ENCODE peak calls at places on chromosomes 13 and 19, in nine cellular contexts. J is suprapubic skin, L is H1, B is A549, U is upper lobe of left lung, P is transverse colon, G is ovary, F is tibial nerve, H is sigmoid colon. X is an unnamed sample.

GRCh38 chr13:99693812-99694211 is 192.5 kb downstream of the TM9SF2 start:
- DNase-seq in L (no peak), F (no peak), J (no peak), U (no peak), B (no peak), H (no peak), P (no peak), G (no peak), X (no peak)

GRCh38 chr13:113915012-113915763 is 51.3 kb upstream of the GAS6 start:
- DNase-seq in H (no peak), U (no peak), L (no peak), J (no peak), F (no peak), G (no peak), B (no peak), P (no peak), X (peak)

GRCh38 chr13:114002771-114003321 is 29.0 kb upstream of the C13orf46 start:
- DNase-seq in H (peak), P (no peak), B (no peak), L (no peak), G (no peak), J (peak), F (no peak), U (peak), X (no peak)

GRCh38 chr13:24228852-24229458 is 68.4 kb downstream of the SPATA13 start:
- DNase-seq in B (peak), F (peak), P (no peak), L (no peak), U (no peak), G (no peak), J (no peak), H (no peak), X (no peak)

GRCh38 chr19:48795855-48796142 is 15.0 kb downstream of the BCAT2 start:
- DNase-seq in J (no peak), P (peak), L (no peak), H (peak), F (no peak), B (no peak), G (peak), U (no peak), X (no peak)

GRCh38 chr19:2355168-2356035 is 4.7 kb upstream of the TMPRSS9 start:
- DNase-seq in L (no peak), G (no peak), P (no peak), F (no peak), B (no peak), H (no peak), J (no peak), U (peak), X (no peak)

GRCh38 chr13:97234742-97235141 is 12.6 kb downstream of the MBNL2 start:
- DNase-seq in B (no peak), G (no peak), P (peak), J (no peak), H (no peak), U (no peak), F (no peak), L (no peak), X (peak)

GRCh38 chr19:29567366-29567915 is 38.6 kb upstream of the POP4 start:
- DNase-seq in F (no peak), H (no peak), U (no peak), G (no peak), P (no peak), L (no peak), J (peak), B (no peak), X (no peak)

GRCh38 chr19:46607441-46607841 is 6.3 kb downstream of the CALM3 start:
- DNase-seq in P (peak), J (peak), F (no peak), B (no peak), G (no peak), U (no peak), L (no peak), H (peak), X (no peak)

GRCh38 chr19:30696514-30696913 is 324.3 kb downstream of the ZNF536 start:
- DNase-seq in B (peak), J (peak), U (peak), P (no peak), H (peak), L (peak), F (no peak), G (no peak), X (no peak)

GRCh38 chr13:73767191-73767741 is 366.9 kb downstream of the KLF12 start:
- DNase-seq in L (no peak), B (no peak), P (no peak), G (no peak), U (no peak), J (no peak), F (no peak), H (no peak), X (no peak)

GRCh38 chr19:46967578-46968018 is 52.0 kb upstream of the NPAS1 start:
- DNase-seq in B (no peak), U (no peak), F (peak), P (peak), H (no peak), J (no peak), G (no peak), L (no peak), X (peak)

GRCh38 chr13:36981156-36981743 is 17.9 kb downstream of the ALG5 start:
- DNase-seq in U (no peak), L (no peak), G (no peak), B (no peak), J (no peak), H (no peak), P (no peak), F (no peak), X (no peak)

GRCh38 chr19:38266981-38267597 is 2.7 kb downstream of the SPINT2 start:
- DNase-seq in B (peak), P (peak), U (no peak), F (no peak), H (no peak), G (no peak), J (no peak), L (no peak), X (no peak)

GRCh38 chr19:38266070-38266469 is 1.7 kb downstream of the SPINT2 start:
- DNase-seq in F (no peak), G (no peak), U (no peak), P (no peak), H (no peak), B (no peak), J (no peak), L (no peak), X (no peak)

GRCh38 chr19:38267780-38268430 is 3.5 kb downstream of the SPINT2 start:
- DNase-seq in J (no peak), B (peak), G (no peak), F (no peak), H (no peak), P (peak), L (no peak), U (no peak), X (peak)

GRCh38 chr19:38270587-38271167 is 6.3 kb downstream of the SPINT2 start:
- DNase-seq in H (no peak), U (no peak), F (no peak), J (no peak), G (no peak), P (no peak), L (no peak), B (peak), X (no peak)

GRCh38 chr19:38268539-38268938 is 4.2 kb downstream of the SPINT2 start:
- DNase-seq in F (no peak), J (no peak), H (no peak), U (no peak), P (no peak), L (no peak), B (no peak), G (no peak), X (no peak)
- H3K27ac ChIP-seq in F (peak), J (peak), H (no peak), U (peak), P (peak), L (no peak), B (peak), G (no peak), X (peak)

GRCh38 chr19:16887353-16888265 is 1.2 kb upstream of the F2RL3 start:
- DNase-seq in P (no peak), H (no peak), B (no peak), F (no peak), U (no peak), L (no peak), G (no peak), J (peak), X (no peak)
- TF ChIP-seq EP300 in P (no peak), H (no peak), B (no peak), F (no peak), U (no peak), L (no peak), G (no peak), J (no peak), X (no peak)

DNA sequence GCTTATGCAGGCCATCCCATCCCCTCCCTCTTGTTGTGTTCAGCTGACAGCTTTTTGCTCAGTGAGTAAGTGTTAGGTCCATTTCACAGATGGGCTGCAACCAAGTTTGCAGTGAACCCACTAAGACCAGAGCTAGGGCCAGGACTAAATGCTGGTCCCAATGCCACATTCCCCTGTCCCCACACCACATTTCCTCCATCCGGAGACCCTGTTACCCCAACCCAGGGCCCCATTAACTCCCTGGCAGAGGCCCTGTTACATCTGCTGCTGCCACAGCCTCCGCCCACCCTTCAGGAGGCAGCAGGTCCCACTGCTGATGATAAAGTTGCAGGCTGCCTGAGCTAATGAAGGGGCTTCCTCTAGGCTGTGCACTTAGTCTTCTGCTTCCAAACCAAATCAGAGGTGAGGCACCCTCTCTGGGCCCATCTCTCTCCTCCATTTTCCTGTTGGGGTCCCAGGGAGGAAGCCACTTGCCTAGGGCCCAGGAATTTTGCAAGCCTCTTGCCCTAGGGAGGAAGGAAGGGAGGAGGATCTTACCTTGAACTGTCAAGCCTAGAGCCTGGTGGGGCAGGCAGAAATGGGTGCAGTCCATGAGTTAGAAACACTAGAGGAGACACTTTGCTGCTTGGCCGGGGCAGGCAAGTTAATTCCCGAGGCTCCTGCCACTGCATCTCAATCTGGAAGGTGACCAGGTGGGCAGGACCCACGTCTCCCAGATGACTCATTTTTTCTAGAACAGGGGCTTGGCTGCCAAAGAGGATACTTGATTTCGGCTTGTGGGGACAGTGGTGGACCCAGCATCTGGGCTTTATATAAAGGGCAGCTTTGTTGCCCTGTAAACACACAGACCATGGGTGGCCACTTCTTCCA is 3.4 kb upstream of the USF2 start:
- DNase-seq in H (peak), L (no peak), P (peak), F (no peak), J (peak), B (no peak), G (no peak), U (no peak), X (peak)
- TF ChIP-seq POLR2A in H (no peak), L (no peak), P (no peak), F (no peak), J (no peak), B (no peak), G (no peak), U (no peak), X (no peak)

GRCh38 chr13:93002071-93002470 is 224.5 kb upstream of the GPC6 start:
- DNase-seq in G (no peak), L (no peak), P (no peak), F (no peak), H (no peak), B (no peak), J (no peak), U (no peak), X (no peak)
- H3K27ac ChIP-seq in G (no peak), L (no peak), P (no peak), F (no peak), H (no peak), B (no peak), J (no peak), U (no peak), X (no peak)